ENCODE peak calls at places on chromosomes 13 and 19, in six cellular contexts. One of them, this sample, is unnamed.

GRCh38 chr19:41801682-41802317 is 5.4 kb downstream of the CEACAM3 start:
- DNase-seq in stimulated activated CD4-positive, alpha-beta T cell treated with anti-CD3 and anti-CD28 coated beads, Interleukin-1b, Interleukin-23, amount 100 ng/mL, for 24 hours: no peak
- DNase-seq in ascending aorta: peak
- DNase-seq in cardiac muscle cell: no peak
- DNase-seq in non-pigmented ciliary epithelial cell: no peak
- DNase-seq in SK-N-SH: no peak
- DNase-seq in this sample: no peak

GRCh38 chr19:34276614-34277013 is 22.3 kb downstream of the GARRE1 start:
- DNase-seq in stimulated activated CD4-positive, alpha-beta T cell treated with anti-CD3 and anti-CD28 coated beads, Interleukin-1b, Interleukin-23, amount 100 ng/mL, for 24 hours: no peak
- DNase-seq in ascending aorta: no peak
- DNase-seq in cardiac muscle cell: no peak
- DNase-seq in non-pigmented ciliary epithelial cell: no peak
- DNase-seq in SK-N-SH: no peak
- DNase-seq in this sample: no peak

GRCh38 chr13:21812192-21812626 is 141.3 kb downstream of the FGF9 start:
- DNase-seq in stimulated activated CD4-positive, alpha-beta T cell treated with anti-CD3 and anti-CD28 coated beads, Interleukin-1b, Interleukin-23, amount 100 ng/mL, for 24 hours: no peak
- DNase-seq in ascending aorta: no peak
- DNase-seq in cardiac muscle cell: peak
- DNase-seq in non-pigmented ciliary epithelial cell: no peak
- DNase-seq in SK-N-SH: no peak
- DNase-seq in this sample: no peak

GRCh38 chr19:58451358-58452101 is at the start of gene ZNF324B:
- DNase-seq in stimulated activated CD4-positive, alpha-beta T cell treated with anti-CD3 and anti-CD28 coated beads, Interleukin-1b, Interleukin-23, amount 100 ng/mL, for 24 hours: peak
- DNase-seq in ascending aorta: peak
- DNase-seq in cardiac muscle cell: peak
- DNase-seq in non-pigmented ciliary epithelial cell: peak
- DNase-seq in SK-N-SH: peak
- DNase-seq in this sample: peak

GRCh38 chr13:111511219-111511732 is 190.8 kb downstream of the TEX29 start:
- DNase-seq in stimulated activated CD4-positive, alpha-beta T cell treated with anti-CD3 and anti-CD28 coated beads, Interleukin-1b, Interleukin-23, amount 100 ng/mL, for 24 hours: no peak
- DNase-seq in ascending aorta: no peak
- DNase-seq in cardiac muscle cell: no peak
- DNase-seq in non-pigmented ciliary epithelial cell: no peak
- DNase-seq in SK-N-SH: no peak
- DNase-seq in this sample: no peak

GRCh38 chr13:99275093-99275469 is 16.9 kb upstream of the GPR18 start:
- DNase-seq in stimulated activated CD4-positive, alpha-beta T cell treated with anti-CD3 and anti-CD28 coated beads, Interleukin-1b, Interleukin-23, amount 100 ng/mL, for 24 hours: no peak
- DNase-seq in ascending aorta: no peak
- DNase-seq in cardiac muscle cell: no peak
- DNase-seq in non-pigmented ciliary epithelial cell: peak
- DNase-seq in SK-N-SH: no peak
- DNase-seq in this sample: no peak

GRCh38 chr13:107289540-107289939 is 721.6 kb upstream of the ARGLU1 start:
- DNase-seq in stimulated activated CD4-positive, alpha-beta T cell treated with anti-CD3 and anti-CD28 coated beads, Interleukin-1b, Interleukin-23, amount 100 ng/mL, for 24 hours: no peak
- DNase-seq in ascending aorta: no peak
- DNase-seq in cardiac muscle cell: no peak
- DNase-seq in non-pigmented ciliary epithelial cell: no peak
- DNase-seq in SK-N-SH: no peak
- DNase-seq in this sample: no peak

GRCh38 chr19:15828121-15828620 is 12.7 kb upstream of the OR10H1 start:
- DNase-seq in stimulated activated CD4-positive, alpha-beta T cell treated with anti-CD3 and anti-CD28 coated beads, Interleukin-1b, Interleukin-23, amount 100 ng/mL, for 24 hours: no peak
- DNase-seq in ascending aorta: no peak
- DNase-seq in cardiac muscle cell: no peak
- DNase-seq in non-pigmented ciliary epithelial cell: no peak
- DNase-seq in SK-N-SH: no peak
- DNase-seq in this sample: no peak

GRCh38 chr13:57629391-57629804 is 2.1 kb upstream of the PCDH17 start:
- DNase-seq in stimulated activated CD4-positive, alpha-beta T cell treated with anti-CD3 and anti-CD28 coated beads, Interleukin-1b, Interleukin-23, amount 100 ng/mL, for 24 hours: no peak
- DNase-seq in ascending aorta: peak
- DNase-seq in cardiac muscle cell: no peak
- DNase-seq in non-pigmented ciliary epithelial cell: no peak
- DNase-seq in SK-N-SH: peak
- DNase-seq in this sample: no peak

GRCh38 chr19:19214892-19215291 is 3.1 kb downstream of the NCAN start:
- DNase-seq in stimulated activated CD4-positive, alpha-beta T cell treated with anti-CD3 and anti-CD28 coated beads, Interleukin-1b, Interleukin-23, amount 100 ng/mL, for 24 hours: no peak
- DNase-seq in ascending aorta: no peak
- DNase-seq in cardiac muscle cell: peak
- DNase-seq in non-pigmented ciliary epithelial cell: no peak
- DNase-seq in SK-N-SH: no peak
- DNase-seq in this sample: no peak

GRCh38 chr19:1624458-1624857 is 19.2 kb upstream of the UQCR11 start:
- DNase-seq in stimulated activated CD4-positive, alpha-beta T cell treated with anti-CD3 and anti-CD28 coated beads, Interleukin-1b, Interleukin-23, amount 100 ng/mL, for 24 hours: peak
- DNase-seq in ascending aorta: no peak
- DNase-seq in cardiac muscle cell: peak
- DNase-seq in non-pigmented ciliary epithelial cell: peak
- DNase-seq in SK-N-SH: peak
- DNase-seq in this sample: peak

GRCh38 chr13:39538826-39539555 is 64.0 kb downstream of the LHFPL6 start:
- DNase-seq in stimulated activated CD4-positive, alpha-beta T cell treated with anti-CD3 and anti-CD28 coated beads, Interleukin-1b, Interleukin-23, amount 100 ng/mL, for 24 hours: no peak
- DNase-seq in ascending aorta: no peak
- DNase-seq in cardiac muscle cell: no peak
- DNase-seq in non-pigmented ciliary epithelial cell: no peak
- DNase-seq in SK-N-SH: no peak
- DNase-seq in this sample: no peak

GRCh38 chr13:114119196-114119595 is 13.2 kb downstream of the RASA3 start:
- DNase-seq in stimulated activated CD4-positive, alpha-beta T cell treated with anti-CD3 and anti-CD28 coated beads, Interleukin-1b, Interleukin-23, amount 100 ng/mL, for 24 hours: no peak
- DNase-seq in ascending aorta: no peak
- DNase-seq in cardiac muscle cell: peak
- DNase-seq in non-pigmented ciliary epithelial cell: peak
- DNase-seq in SK-N-SH: peak
- DNase-seq in this sample: peak

GRCh38 chr13:64154514-64154913 is 2738.9 kb upstream of the PCDH20 start:
- DNase-seq in stimulated activated CD4-positive, alpha-beta T cell treated with anti-CD3 and anti-CD28 coated beads, Interleukin-1b, Interleukin-23, amount 100 ng/mL, for 24 hours: no peak
- DNase-seq in ascending aorta: no peak
- DNase-seq in cardiac muscle cell: no peak
- DNase-seq in non-pigmented ciliary epithelial cell: no peak
- DNase-seq in SK-N-SH: peak
- DNase-seq in this sample: peak

GRCh38 chr19:4326837-4327251 is 11.8 kb downstream of the STAP2 start:
- DNase-seq in stimulated activated CD4-positive, alpha-beta T cell treated with anti-CD3 and anti-CD28 coated beads, Interleukin-1b, Interleukin-23, amount 100 ng/mL, for 24 hours: no peak
- DNase-seq in ascending aorta: no peak
- DNase-seq in cardiac muscle cell: peak
- DNase-seq in non-pigmented ciliary epithelial cell: no peak
- DNase-seq in SK-N-SH: peak
- DNase-seq in this sample: no peak

GRCh38 chr19:48969276-48970138 is 4.4 kb downstream of the FTL start:
- DNase-seq in stimulated activated CD4-positive, alpha-beta T cell treated with anti-CD3 and anti-CD28 coated beads, Interleukin-1b, Interleukin-23, amount 100 ng/mL, for 24 hours: no peak
- DNase-seq in ascending aorta: no peak
- DNase-seq in cardiac muscle cell: no peak
- DNase-seq in non-pigmented ciliary epithelial cell: no peak
- DNase-seq in SK-N-SH: no peak
- DNase-seq in this sample: no peak

GRCh38 chr19:46999878-47000277 is 19.8 kb upstream of the NPAS1 start:
- DNase-seq in stimulated activated CD4-positive, alpha-beta T cell treated with anti-CD3 and anti-CD28 coated beads, Interleukin-1b, Interleukin-23, amount 100 ng/mL, for 24 hours: no peak
- DNase-seq in ascending aorta: no peak
- DNase-seq in cardiac muscle cell: no peak
- DNase-seq in non-pigmented ciliary epithelial cell: no peak
- DNase-seq in SK-N-SH: no peak
- DNase-seq in this sample: no peak

GRCh38 chr13:110648848-110649421 is 33.6 kb downstream of the NAXD start:
- DNase-seq in stimulated activated CD4-positive, alpha-beta T cell treated with anti-CD3 and anti-CD28 coated beads, Interleukin-1b, Interleukin-23, amount 100 ng/mL, for 24 hours: no peak
- DNase-seq in ascending aorta: peak
- DNase-seq in cardiac muscle cell: no peak
- DNase-seq in non-pigmented ciliary epithelial cell: no peak
- DNase-seq in SK-N-SH: no peak
- DNase-seq in this sample: no peak